ENCODE peak calls at places on chromosomes 1 and 21, in nine cellular contexts. G, I, V, C, N, X, F, S and M are unnamed samples.

GRCh38 chr1:2391034-2391384 is 345 bp downstream of the MORN1 start:
- DNase-seq in G (peak), I (peak), V (no peak), C (peak), N (peak), X (no peak), F (no peak), S (no peak), M (peak)

GRCh38 chr1:234919061-234919755 is 209.4 kb downstream of the TOMM20 start:
- DNase-seq in G (peak), I (no peak), V (peak), C (no peak), N (peak), X (no peak), F (no peak), S (no peak), M (peak)

GRCh38 chr21:36310016-36310415 is 10.0 kb upstream of the MORC3 start:
- DNase-seq in G (no peak), I (no peak), V (no peak), C (no peak), N (no peak), X (no peak), F (no peak), S (no peak), M (no peak)

GRCh38 chr1:54475357-54476230 is 69.4 kb upstream of the SSBP3 start:
- DNase-seq in G (no peak), I (no peak), V (peak), C (no peak), N (no peak), X (no peak), F (no peak), S (no peak), M (no peak)

GRCh38 chr21:45504021-45504515 is 38.2 kb downstream of the SLC19A1 start:
- DNase-seq in G (no peak), I (no peak), V (peak), C (no peak), N (peak), X (no peak), F (no peak), S (no peak), M (peak)

GRCh38 chr1:2322593-2323295 is 68.6 kb downstream of the MORN1 start:
- DNase-seq in G (peak), I (peak), V (peak), C (no peak), N (no peak), X (no peak), F (no peak), S (no peak), M (no peak)

GRCh38 chr1:46517932-46518498 is 28.4 kb downstream of the DMBX1 start:
- DNase-seq in G (no peak), I (peak), V (no peak), C (no peak), N (peak), X (no peak), F (no peak), S (no peak), M (no peak)

GRCh38 chr1:36561365-36561731 is 78.6 kb upstream of the CSF3R start:
- DNase-seq in G (no peak), I (no peak), V (no peak), C (no peak), N (no peak), X (no peak), F (no peak), S (no peak), M (no peak)

GRCh38 chr1:56931686-56932085 is 34.1 kb downstream of the C8B start:
- DNase-seq in G (no peak), I (no peak), V (no peak), C (no peak), N (no peak), X (no peak), F (no peak), S (no peak), M (no peak)

GRCh38 chr1:169894424-169895145 is 889 bp upstream of the SCYL3 start:
- DNase-seq in G (no peak), I (no peak), V (no peak), C (peak), N (no peak), X (no peak), F (no peak), S (no peak), M (no peak)

GRCh38 chr1:147758379-147759100 is 1.9 kb downstream of the GJA5 start:
- DNase-seq in G (no peak), I (no peak), V (no peak), C (no peak), N (no peak), X (no peak), F (no peak), S (no peak), M (no peak)

GRCh38 chr21:42236693-42237092 is 17.8 kb downstream of the ABCG1 start:
- DNase-seq in G (no peak), I (no peak), V (no peak), C (no peak), N (no peak), X (no peak), F (no peak), S (no peak), M (no peak)

GRCh38 chr1:160494620-160495019 is 28.4 kb downstream of the SLAMF6 start:
- DNase-seq in G (no peak), I (peak), V (no peak), C (no peak), N (no peak), X (no peak), F (no peak), S (no peak), M (no peak)

GRCh38 chr1:82153282-82153630 is 352.5 kb downstream of the ADGRL2 start:
- DNase-seq in G (no peak), I (no peak), V (no peak), C (no peak), N (no peak), X (no peak), F (peak), S (no peak), M (no peak)

GRCh38 chr1:218371927-218372672 is 27.0 kb downstream of the TGFB2 start:
- DNase-seq in G (peak), I (no peak), V (peak), C (no peak), N (no peak), X (peak), F (no peak), S (no peak), M (no peak)

GRCh38 chr1:77489910-77490309 is 192.5 kb downstream of the ZZZ3 start:
- DNase-seq in G (peak), I (no peak), V (no peak), C (no peak), N (no peak), X (no peak), F (peak), S (no peak), M (no peak)

GRCh38 chr1:45589861-45590260 is 6.0 kb downstream of the NASP start:
- DNase-seq in G (no peak), I (no peak), V (no peak), C (no peak), N (no peak), X (no peak), F (no peak), S (no peak), M (no peak)

GRCh38 chr1:121444096-121444495 is 259.3 kb downstream of the SRGAP2C start:
- DNase-seq in G (no peak), I (no peak), V (no peak), C (no peak), N (no peak), X (no peak), F (no peak), S (no peak), M (no peak)

GRCh38 chr21:26026113-26026512 is 144.5 kb downstream of the APP start:
- DNase-seq in G (no peak), I (no peak), V (no peak), C (no peak), N (no peak), X (no peak), F (no peak), S (no peak), M (no peak)

GRCh38 chr21:35616090-35616489 is 444.2 kb downstream of the SETD4 start:
- DNase-seq in G (peak), I (no peak), V (no peak), C (no peak), N (no peak), X (peak), F (peak), S (no peak), M (no peak)

GRCh38 chr1:21362096-21362495 is 71.8 kb upstream of the ECE1 start:
- DNase-seq in G (no peak), I (no peak), V (no peak), C (no peak), N (no peak), X (peak), F (no peak), S (no peak), M (no peak)

GRCh38 chr1:42756956-42757891 is 9.6 kb downstream of the P3H1 start:
- DNase-seq in G (peak), I (peak), V (no peak), C (peak), N (no peak), X (peak), F (peak), S (no peak), M (no peak)

GRCh38 chr1:75501565-75501964 is 109.3 kb downstream of the SLC44A5 start:
- DNase-seq in G (no peak), I (no peak), V (no peak), C (no peak), N (no peak), X (no peak), F (no peak), S (no peak), M (no peak)

GRCh38 chr1:172399369-172400072 is 21.0 kb upstream of the C1orf105 start:
- DNase-seq in G (peak), I (peak), V (no peak), C (peak), N (no peak), X (peak), F (peak), S (no peak), M (no peak)

GRCh38 chr1:2499986-2500596 is 24.0 kb downstream of the PLCH2 start:
- DNase-seq in G (no peak), I (no peak), V (no peak), C (no peak), N (no peak), X (no peak), F (no peak), S (no peak), M (no peak)

GRCh38 chr21:43925096-43925481 is 60.1 kb downstream of the AGPAT3 start:
- DNase-seq in G (no peak), I (no peak), V (no peak), C (no peak), N (peak), X (no peak), F (no peak), S (no peak), M (no peak)

GRCh38 chr1:76054357-76054756 is 20.2 kb upstream of the ST6GALNAC3 start:
- DNase-seq in G (no peak), I (no peak), V (no peak), C (no peak), N (no peak), X (no peak), F (no peak), S (no peak), M (no peak)

GRCh38 chr1:192140382-192140781 is 17.9 kb upstream of the RGS18 start:
- DNase-seq in G (no peak), I (no peak), V (no peak), C (no peak), N (no peak), X (no peak), F (no peak), S (no peak), M (no peak)

GRCh38 chr1:202959276-202959620 is 1.1 kb upstream of the ADIPOR1 start:
- DNase-seq in G (no peak), I (peak), V (no peak), C (peak), N (no peak), X (peak), F (peak), S (no peak), M (no peak)

GRCh38 chr1:3735027-3735682 is 17.1 kb upstream of the CCDC27 start:
- DNase-seq in G (no peak), I (no peak), V (peak), C (no peak), N (no peak), X (no peak), F (no peak), S (no peak), M (no peak)

GRCh38 chr1:10864776-10865175 is 68.3 kb upstream of the CASZ1 start:
- DNase-seq in G (no peak), I (no peak), V (no peak), C (no peak), N (no peak), X (no peak), F (no peak), S (no peak), M (no peak)

GRCh38 chr1:205144751-205145150 is 23.0 kb upstream of the RBBP5 start:
- DNase-seq in G (peak), I (no peak), V (no peak), C (no peak), N (no peak), X (no peak), F (no peak), S (no peak), M (no peak)

GRCh38 chr1:12369258-12369657 is 139.4 kb downstream of the VPS13D start:
- DNase-seq in G (no peak), I (peak), V (no peak), C (no peak), N (no peak), X (no peak), F (no peak), S (no peak), M (no peak)

GRCh38 chr1:192133350-192133950 is 24.8 kb upstream of the RGS18 start:
- DNase-seq in G (no peak), I (no peak), V (no peak), C (no peak), N (no peak), X (no peak), F (no peak), S (no peak), M (no peak)

GRCh38 chr1:244869950-244870349 is 5.6 kb upstream of the HNRNPU start:
- DNase-seq in G (no peak), I (no peak), V (no peak), C (no peak), N (no peak), X (no peak), F (no peak), S (no peak), M (no peak)

GRCh38 chr1:169113613-169114119 is 7.2 kb downstream of the ATP1B1 start:
- DNase-seq in G (peak), I (peak), V (no peak), C (no peak), N (no peak), X (no peak), F (peak), S (no peak), M (no peak)

GRCh38 chr1:182990413-182991144 is 32.6 kb upstream of the LAMC1 start:
- DNase-seq in G (peak), I (no peak), V (no peak), C (no peak), N (no peak), X (no peak), F (peak), S (no peak), M (no peak)